ENCODE peak calls at places on chromosomes 1 and 21, in ten cellular contexts. W is IMR-90; Y is A549; T is DND-41; B is CD8-positive, alpha-beta memory T cell; R is CD4-positive, CD25-positive, alpha-beta regulatory T cell; M is adipocyte; L is HCT116; U is GM23248; F is AG04450. E is an unnamed sample. For H3K9me3, the result is how much of the 10 kb centered on the place peaks cover.

GRCh38 chr1:165543651-165544452 is at the start of gene LRRC52:
- DNase-seq in W (no peak), Y (no peak), T (no peak), B (no peak), R (no peak), M (no peak), L (no peak), U (no peak), F (no peak), E (peak)

GRCh38 chr1:81832573-81832972 is 31.8 kb downstream of the ADGRL2 start:
- DNase-seq in W (peak), Y (no peak), T (no peak), B (no peak), R (no peak), M (peak), L (no peak), U (peak), F (peak), E (no peak)

GRCh38 chr21:15138475-15138874 is 73.7 kb upstream of the NRIP1 start:
- DNase-seq in W (no peak), Y (no peak), T (peak), B (no peak), R (no peak), M (no peak), L (no peak), U (no peak), F (no peak), E (no peak)

GRCh38 chr1:154431586-154432373 is 26.6 kb downstream of the IL6R start:
- DNase-seq in W (peak), Y (no peak), T (no peak), B (no peak), R (no peak), M (peak), L (no peak), U (peak), F (peak), E (no peak)

GRCh38 chr1:235858784-235859183 is 7.9 kb downstream of the LYST start:
- DNase-seq in W (no peak), Y (no peak), T (no peak), B (no peak), R (no peak), M (peak), L (no peak), U (no peak), F (no peak), E (no peak)

GRCh38 chr1:172916126-172916525 is 134.6 kb downstream of the TNFSF18 start:
- DNase-seq in W (peak), Y (no peak), T (no peak), B (no peak), R (no peak), M (no peak), L (no peak), U (peak), F (no peak), E (no peak)

GRCh38 chr1:78839704-78840277 is 166.7 kb downstream of the ADGRL4 start:
- DNase-seq in W (peak), Y (no peak), T (peak), B (no peak), R (no peak), M (peak), L (peak), U (peak), F (no peak), E (peak)

GRCh38 chr1:206050655-206051235 is 2.2 kb upstream of the RHEX start:
- DNase-seq in W (peak), Y (no peak), T (peak), B (no peak), R (no peak), M (no peak), L (no peak), U (no peak), F (no peak), E (no peak)

GRCh38 chr1:163673076-163673475 is 351.3 kb downstream of the NUF2 start:
- DNase-seq in W (no peak), Y (no peak), T (no peak), B (no peak), R (no peak), M (no peak), L (no peak), U (no peak), F (no peak), E (no peak)

GRCh38 chr1:97778718-97779117 is 142.1 kb downstream of the DPYD start:
- DNase-seq in W (peak), Y (no peak), T (no peak), B (no peak), R (no peak), M (peak), L (no peak), U (peak), F (no peak), E (no peak)

GRCh38 chr1:91997607-91998195 is 32.1 kb upstream of the EPHX4 start:
- DNase-seq in W (peak), Y (peak), T (peak), B (no peak), R (peak), M (peak), L (peak), U (peak), F (peak), E (peak)

GRCh38 chr1:111110197-111110899 is 29.5 kb downstream of the DRAM2 start:
- DNase-seq in W (peak), Y (no peak), T (no peak), B (no peak), R (no peak), M (peak), L (no peak), U (no peak), F (no peak), E (no peak)

GRCh38 chr1:151728151-151728711 is 6.9 kb downstream of the RIIAD1 start:
- DNase-seq in W (peak), Y (no peak), T (no peak), B (no peak), R (no peak), M (peak), L (no peak), U (peak), F (peak), E (no peak)

GRCh38 chr1:64223329-64224151 is 20.1 kb downstream of the UBE2U start:
- DNase-seq in W (peak), Y (peak), T (no peak), B (no peak), R (no peak), M (peak), L (no peak), U (peak), F (peak), E (no peak)

GRCh38 chr1:203291201-203292096 is 13.9 kb upstream of the BTG2 start:
- DNase-seq in W (no peak), Y (no peak), T (no peak), B (no peak), R (no peak), M (no peak), L (no peak), U (no peak), F (no peak), E (no peak)

GRCh38 chr1:116434849-116435248 is 61.8 kb downstream of the ATP1A1 start:
- DNase-seq in W (no peak), Y (no peak), T (no peak), B (no peak), R (no peak), M (no peak), L (no peak), U (no peak), F (no peak), E (no peak)

GRCh38 chr1:198890531-198890930 is 251.7 kb downstream of the PTPRC start:
- DNase-seq in W (peak), Y (no peak), T (no peak), B (no peak), R (no peak), M (peak), L (no peak), U (no peak), F (peak), E (no peak)

GRCh38 chr1:109214695-109215623 is 1.2 kb downstream of the SARS1 start:
- DNase-seq in W (peak), Y (peak), T (peak), B (peak), R (no peak), M (peak), L (peak), U (peak), F (peak), E (no peak)

GRCh38 chr1:224623310-224623714 is 7.2 kb downstream of the CNIH3 start:
- DNase-seq in W (peak), Y (no peak), T (peak), B (no peak), R (no peak), M (no peak), L (no peak), U (peak), F (no peak), E (no peak)

GRCh38 chr1:60281360-60281932 is 207.9 kb upstream of the C1orf87 start:
- DNase-seq in W (peak), Y (peak), T (peak), B (no peak), R (no peak), M (peak), L (peak), U (peak), F (no peak), E (peak)

GRCh38 chr1:47554901-47555300 is 117.1 kb downstream of the FOXD2 start:
- DNase-seq in W (peak), Y (no peak), T (no peak), B (no peak), R (no peak), M (no peak), L (no peak), U (peak), F (no peak), E (no peak)

GRCh38 chr1:185208626-185209170 is 51.7 kb downstream of the SWT1 start:
- DNase-seq in W (peak), Y (no peak), T (no peak), B (no peak), R (no peak), M (no peak), L (no peak), U (no peak), F (no peak), E (no peak)

GRCh38 chr1:156421062-156421938 is 52.3 kb downstream of the RHBG start:
- DNase-seq in W (peak), Y (peak), T (no peak), B (peak), R (peak), M (peak), L (peak), U (peak), F (no peak), E (no peak)

GRCh38 chr21:39317134-39318090 is 4.0 kb upstream of the BRWD1 start:
- DNase-seq in W (no peak), Y (no peak), T (no peak), B (no peak), R (no peak), M (peak), L (no peak), U (no peak), F (no peak), E (no peak)

GRCh38 chr1:20526267-20526666 is 18.3 kb upstream of the MUL1 start:
- DNase-seq in W (no peak), Y (no peak), T (no peak), B (no peak), R (no peak), M (no peak), L (no peak), U (no peak), F (no peak), E (no peak)

GRCh38 chr1:115306146-115306545 is 31.9 kb downstream of the NGF start:
- DNase-seq in W (peak), Y (no peak), T (no peak), B (no peak), R (no peak), M (peak), L (no peak), U (no peak), F (no peak), E (no peak)

GRCh38 chr1:228488107-228488817 is 1.1 kb downstream of the RNF187 start:
- DNase-seq in W (no peak), Y (peak), T (no peak), B (no peak), R (no peak), M (peak), L (no peak), U (peak), F (no peak), E (no peak)

GRCh38 chr1:178345238-178345637 is 151.5 kb downstream of the CLEC20A start:
- DNase-seq in W (no peak), Y (no peak), T (no peak), B (no peak), R (no peak), M (peak), L (no peak), U (no peak), F (no peak), E (no peak)

GRCh38 chr1:26290061-26290415 is 10.2 kb downstream of the SH3BGRL3 start:
- DNase-seq in W (no peak), Y (no peak), T (no peak), B (no peak), R (no peak), M (no peak), L (no peak), U (no peak), F (no peak), E (no peak)

GRCh38 chr1:204409111-204409510 is 2.5 kb downstream of the PPP1R15B start:
- DNase-seq in W (no peak), Y (no peak), T (no peak), B (no peak), R (no peak), M (peak), L (no peak), U (peak), F (no peak), E (no peak)

GRCh38 chr1:218480691-218481099 is 135.6 kb downstream of the TGFB2 start:
- DNase-seq in W (peak), Y (no peak), T (no peak), B (no peak), R (no peak), M (peak), L (no peak), U (peak), F (peak), E (no peak)

GRCh38 chr1:115142616-115143015 is 53.3 kb upstream of the TSPAN2 start:
- DNase-seq in W (peak), Y (no peak), T (no peak), B (no peak), R (no peak), M (peak), L (no peak), U (no peak), F (no peak), E (no peak)

GRCh38 chr1:6185635-6186382 is 5.7 kb upstream of the CHD5 start:
- DNase-seq in W (peak), Y (no peak), T (peak), B (no peak), R (no peak), M (peak), L (no peak), U (peak), F (no peak), E (no peak)

GRCh38 chr1:236222616-236223015 is 59.1 kb downstream of the ERO1B start:
- DNase-seq in W (no peak), Y (no peak), T (no peak), B (no peak), R (no peak), M (no peak), L (no peak), U (no peak), F (no peak), E (no peak)

GRCh38 chr21:43278359-43278758 is 109.6 kb downstream of the CRYAA start:
- DNase-seq in W (no peak), Y (no peak), T (no peak), B (no peak), R (no peak), M (no peak), L (no peak), U (no peak), F (no peak), E (no peak)

GRCh38 chr1:29235955-29236742 is at the start of gene PTPRU:
- DNase-seq in W (peak), Y (peak), T (peak), B (peak), R (peak), M (peak), L (no peak), U (peak), F (no peak), E (no peak)

GRCh38 chr1:91511386-91511785 is 10.7 kb downstream of the CDC7 start:
- DNase-seq in W (peak), Y (peak), T (no peak), B (no peak), R (no peak), M (peak), L (peak), U (peak), F (no peak), E (no peak)

GRCh38 chr1:9375912-9376311 is 83.2 kb downstream of the SPSB1 start:
- DNase-seq in W (no peak), Y (no peak), T (no peak), B (no peak), R (no peak), M (no peak), L (no peak), U (no peak), F (no peak), E (no peak)

GRCh38 chr1:202005958-202006357 is 4.4 kb upstream of the ELF3 start:
- DNase-seq in W (no peak), Y (no peak), T (no peak), B (no peak), R (no peak), M (peak), L (no peak), U (peak), F (no peak), E (no peak)

DNA sequence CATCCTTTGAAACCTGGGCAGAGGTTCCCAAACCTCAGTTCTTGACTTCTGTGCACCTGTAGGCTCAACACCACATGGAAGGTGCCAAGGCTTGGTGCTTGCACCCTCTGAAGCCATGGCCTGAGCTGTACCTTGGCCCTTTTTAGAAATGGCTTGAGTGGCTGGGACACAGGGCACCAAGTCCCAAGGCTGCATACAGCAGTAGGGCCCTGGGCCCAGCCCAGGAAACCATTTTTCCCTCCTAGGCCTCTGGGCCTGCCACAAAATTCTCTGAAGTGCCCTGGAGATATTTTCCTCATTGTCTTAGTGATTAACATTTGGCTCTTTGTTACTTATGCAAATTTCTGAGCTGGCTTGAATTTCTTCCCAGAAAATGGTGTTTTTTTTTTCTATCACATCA is 65.6 kb upstream of the ACTRT2 start:
- DNase-seq in W (no peak), Y (no peak), T (no peak), B (no peak), R (no peak), M (no peak), L (no peak), U (no peak), F (no peak), E (no peak)
- H3K9me3 ChIP-seq in W (under half), Y (under half), T (under half), B (under half), R (under half), M (half or more), L (under half), U (under half), F (half or more), E (under half)

GRCh38 chr1:52098139-52098871 is 42.2 kb downstream of the BTF3L4 start:
- DNase-seq in W (no peak), Y (no peak), T (no peak), B (no peak), R (no peak), M (no peak), L (no peak), U (no peak), F (no peak), E (no peak)

GRCh38 chr1:52102336-52103013 is 39.4 kb upstream of the ZFYVE9 start:
- DNase-seq in W (no peak), Y (no peak), T (no peak), B (no peak), R (no peak), M (peak), L (no peak), U (no peak), F (no peak), E (no peak)
- H3K4me3 ChIP-seq in W (no peak), Y (no peak), T (no peak), B (no peak), R (no peak), M (no peak), L (no peak), U (no peak), F (no peak), E (no peak)

DNA sequence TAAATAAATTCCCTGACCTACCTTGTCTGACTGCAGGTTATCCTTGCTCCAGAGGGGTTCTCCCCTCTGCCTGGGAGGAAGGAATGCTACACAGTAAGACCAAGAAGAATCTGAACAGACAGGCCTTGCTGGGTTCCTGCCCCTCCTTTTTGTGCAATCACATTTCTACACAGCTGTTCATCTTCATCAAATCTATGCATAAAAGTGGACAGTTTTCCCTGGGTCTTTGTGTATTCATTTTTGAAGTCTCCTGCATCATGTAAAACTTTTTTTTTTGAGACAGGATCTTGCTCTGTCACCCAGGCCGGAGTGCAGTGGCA is 50.6 kb downstream of the DNTTIP2 start:
- DNase-seq in W (no peak), Y (no peak), T (no peak), B (no peak), R (no peak), M (peak), L (no peak), U (no peak), F (no peak), E (no peak)
- H3K9me3 ChIP-seq in W (under half), Y (under half), T (under half), B (under half), R (under half), M (under half), L (under half), U (under half), F (under half), E (under half)

GRCh38 chr1:65940131-65940530 is 147.4 kb downstream of the PDE4B start:
- DNase-seq in W (no peak), Y (no peak), T (no peak), B (no peak), R (no peak), M (no peak), L (no peak), U (no peak), F (no peak), E (no peak)

GRCh38 chr1:65939636-65940035 is 146.9 kb downstream of the PDE4B start:
- DNase-seq in W (peak), Y (no peak), T (no peak), B (no peak), R (no peak), M (peak), L (no peak), U (peak), F (no peak), E (no peak)

GRCh38 chr1:65942476-65942875 is 149.8 kb downstream of the PDE4B start:
- DNase-seq in W (no peak), Y (no peak), T (no peak), B (no peak), R (no peak), M (no peak), L (no peak), U (no peak), F (no peak), E (no peak)

DNA sequence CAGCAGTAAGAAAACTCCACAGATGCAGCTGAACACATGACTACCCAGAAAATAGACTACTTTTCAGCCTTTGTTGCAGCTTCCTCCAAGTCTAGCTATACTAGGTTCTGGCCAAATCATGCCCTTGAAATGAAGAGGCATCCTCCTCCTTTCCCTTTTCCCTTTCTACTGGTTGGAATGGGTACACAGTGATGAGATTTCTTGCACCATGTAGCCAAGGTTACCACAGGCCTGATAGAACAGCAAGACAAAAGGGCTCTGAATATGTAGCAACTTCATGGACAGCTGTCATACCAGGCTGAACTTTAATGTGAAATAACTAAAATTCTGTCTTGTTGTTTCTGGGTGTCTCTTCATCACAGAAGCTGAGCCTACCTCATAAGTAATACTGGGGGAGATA is 146.5 kb downstream of the PDE4B start:
- DNase-seq in W (no peak), Y (no peak), T (no peak), B (no peak), R (no peak), M (no peak), L (no peak), U (no peak), F (no peak), E (no peak)
- H3K4me3 ChIP-seq in W (no peak), Y (no peak), T (no peak), B (no peak), R (no peak), M (no peak), L (no peak), U (no peak), F (no peak), E (no peak)

GRCh38 chr21:35102488-35103407 is 53.6 kb upstream of the RUNX1 start:
- DNase-seq in W (peak), Y (no peak), T (peak), B (no peak), R (no peak), M (no peak), L (no peak), U (no peak), F (no peak), E (no peak)
- H3K9me3 ChIP-seq in W (under half), Y (under half), T (under half), B (under half), R (under half), M (under half), L (under half), U (under half), F (under half), E (under half)

GRCh38 chr1:212605441-212605976 is 3.1 kb upstream of the ATF3 start:
- DNase-seq in W (no peak), Y (no peak), T (no peak), B (no peak), R (no peak), M (peak), L (no peak), U (peak), F (no peak), E (no peak)
- H3K4me3 ChIP-seq in W (no peak), Y (no peak), T (no peak), B (no peak), R (no peak), M (no peak), L (no peak), U (no peak), F (no peak), E (no peak)

GRCh38 chr1:44884746-44885145 is 41.7 kb upstream of the PTCH2 start:
- DNase-seq in W (no peak), Y (no peak), T (no peak), B (no peak), R (no peak), M (no peak), L (no peak), U (no peak), F (no peak), E (no peak)
- H3K9me3 ChIP-seq in W (under half), Y (under half), T (under half), B (under half), R (under half), M (under half), L (under half), U (under half), F (under half), E (under half)

E was measured in iPS DF 6.9.